ENCODE peak calls at places on chromosomes 4 and X, in ten cellular contexts. Q is neuronal stem cell; Y is fibroblast of lung; R is uterus; U is CD8-positive, alpha-beta memory T cell; O is tibial nerve; K is testis; D is body of pancreas; A is heart left ventricle; T is RWPE2. S is an unnamed sample. For H3K4me1, the result is how much of the 10 kb centered on the place peaks cover.

GRCh38 chr4:147830987-147831386 is 99.1 kb downstream of the ARHGAP10 start:
- DNase-seq in A (no peak), T (no peak), Y (peak), D (no peak), U (no peak), O (no peak), R (no peak), Q (no peak), K (no peak), S (no peak)

GRCh38 chr4:89308161-89308500 is 531 bp upstream of the GPRIN3 start:
- DNase-seq in Y (peak), U (no peak), D (no peak), K (no peak), R (no peak), A (no peak), T (no peak), O (no peak), Q (no peak), S (no peak)

GRCh38 chrX:102498732-102499131 is 17.8 kb downstream of the TMSB15A start:
- DNase-seq in Q (no peak), A (no peak), K (no peak), T (no peak), D (no peak), O (no peak), R (no peak), Y (no peak), U (no peak), S (no peak)

GRCh38 chrX:51866156-51866555 is 27.3 kb upstream of the MAGED1 start:
- DNase-seq in Q (no peak), R (no peak), O (no peak), K (no peak), D (no peak), T (no peak), U (no peak), Y (peak), A (no peak), S (no peak)

GRCh38 chr4:123587983-123588494 is 191.4 kb downstream of the SPRY1 start:
- DNase-seq in K (no peak), R (no peak), A (no peak), Q (no peak), U (no peak), T (peak), D (peak), Y (peak), O (no peak), S (no peak)

GRCh38 chr4:153413827-153414226 is 52.3 kb upstream of the TMEM131L start:
- DNase-seq in Q (no peak), D (no peak), K (no peak), A (no peak), U (no peak), T (no peak), Y (no peak), O (no peak), R (no peak), S (no peak)

GRCh38 chrX:70476166-70476933 is 31.7 kb downstream of the DLG3 start:
- DNase-seq in U (no peak), R (no peak), K (no peak), A (no peak), T (no peak), D (no peak), Q (no peak), O (no peak), Y (no peak), S (no peak)

GRCh38 chrX:136667446-136668168 is 19.6 kb downstream of the CD40LG start:
- DNase-seq in U (no peak), A (no peak), Q (no peak), D (no peak), T (no peak), R (no peak), O (no peak), Y (no peak), K (no peak), S (no peak)

GRCh38 chrX:12955882-12956703 is 18.8 kb upstream of the TMSB4X start:
- DNase-seq in U (peak), A (peak), K (no peak), Y (peak), T (no peak), Q (no peak), D (peak), O (peak), R (peak), S (no peak)

GRCh38 chrX:41472231-41472815 is 25.2 kb downstream of the NYX start:
- DNase-seq in Y (peak), D (no peak), Q (no peak), U (no peak), K (no peak), T (no peak), A (no peak), R (no peak), O (no peak), S (no peak)

GRCh38 chr4:3040447-3041191 is 33.7 kb downstream of the HTT-AS start:
- DNase-seq in T (no peak), R (no peak), Y (no peak), U (no peak), K (no peak), A (no peak), O (no peak), D (no peak), Q (no peak), S (no peak)

GRCh38 chrX:42680651-42681050 is 97.3 kb downstream of the PPP1R2C start:
- DNase-seq in K (peak), Y (peak), D (peak), R (no peak), U (no peak), Q (peak), A (no peak), O (peak), T (no peak), S (no peak)

GRCh38 chr4:173218411-173219125 is 50.0 kb downstream of the GALNT7 start:
- DNase-seq in U (no peak), K (no peak), Y (peak), O (no peak), A (no peak), Q (no peak), R (no peak), T (no peak), D (no peak), S (no peak)

GRCh38 chr4:153207561-153207960 is 3.3 kb downstream of the TRIM2 start:
- DNase-seq in R (peak), A (peak), D (peak), Q (no peak), U (no peak), O (no peak), Y (no peak), K (peak), T (no peak), S (no peak)

GRCh38 chrX:101452051-101452450 is 33.2 kb upstream of the ARMCX4 start:
- DNase-seq in T (no peak), Y (peak), O (no peak), U (no peak), D (no peak), K (no peak), A (no peak), Q (no peak), R (no peak), S (no peak)

GRCh38 chr4:3427706-3428446 is 13.9 kb upstream of the HGFAC start:
- DNase-seq in K (no peak), A (no peak), T (no peak), O (no peak), Q (no peak), U (no peak), Y (no peak), R (no peak), D (no peak), S (no peak)

GRCh38 chr4:74453037-74453635 is 8.2 kb downstream of the AREG start:
- DNase-seq in Q (no peak), R (no peak), U (no peak), K (no peak), Y (no peak), D (no peak), O (no peak), T (no peak), A (no peak), S (no peak)

GRCh38 chr4:123832173-123833026 is 435.8 kb downstream of the SPRY1 start:
- DNase-seq in R (peak), U (no peak), K (no peak), Y (peak), O (peak), A (peak), Q (no peak), T (peak), D (peak), S (no peak)

GRCh38 chrX:25015486-25016360 is at the start of gene ARX:
- DNase-seq in A (no peak), R (no peak), D (peak), O (no peak), T (peak), U (no peak), K (peak), Y (peak), Q (peak), S (no peak)

GRCh38 chr4:74884282-74884681 is 48.6 kb upstream of the PARM1 start:
- DNase-seq in D (no peak), Q (no peak), T (no peak), Y (no peak), K (no peak), U (no peak), R (no peak), A (no peak), O (no peak), S (no peak)

GRCh38 chr4:80142396-80143304 is 54.7 kb upstream of the PRDM8 start:
- DNase-seq in O (no peak), A (no peak), K (no peak), U (no peak), D (no peak), T (no peak), R (no peak), Y (no peak), Q (no peak), S (no peak)

GRCh38 chr4:139740531-139741041 is 75.0 kb downstream of the MGST2 start:
- DNase-seq in U (no peak), K (peak), Y (peak), Q (no peak), T (no peak), R (peak), O (peak), A (peak), D (peak), S (peak)

GRCh38 chrX:16075087-16075486 is 48.3 kb upstream of the GRPR start:
- DNase-seq in A (no peak), U (no peak), D (no peak), R (no peak), K (no peak), O (no peak), Y (no peak), Q (no peak), T (no peak), S (no peak)

GRCh38 chrX:109782994-109783711 is 50.1 kb upstream of the ACSL4 start:
- DNase-seq in A (no peak), K (no peak), U (no peak), D (no peak), R (no peak), Y (no peak), Q (no peak), O (no peak), T (no peak), S (no peak)

GRCh38 chr4:10096201-10096975 is 20.2 kb downstream of the WDR1 start:
- DNase-seq in T (peak), O (peak), Y (peak), K (peak), U (peak), Q (no peak), D (peak), R (peak), A (peak), S (no peak)

GRCh38 chr4:148780426-148781005 is 338.3 kb upstream of the NR3C2 start:
- DNase-seq in K (no peak), Y (no peak), U (no peak), Q (no peak), O (no peak), D (no peak), T (no peak), R (no peak), A (no peak), S (no peak)

GRCh38 chr4:124278477-124278876 is 434.1 kb downstream of the ANKRD50 start:
- DNase-seq in A (no peak), R (no peak), D (no peak), U (no peak), K (no peak), Q (no peak), O (no peak), Y (peak), T (no peak), S (no peak)

GRCh38 chr4:151644625-151645024 is 116.2 kb downstream of the GATB start:
- DNase-seq in T (no peak), Q (peak), A (no peak), U (no peak), R (no peak), K (peak), O (no peak), Y (no peak), D (peak), S (no peak)

GRCh38 chr4:41722171-41722570 is 26.4 kb downstream of the PHOX2B start:
- DNase-seq in D (no peak), A (no peak), Y (no peak), Q (no peak), O (no peak), U (no peak), T (no peak), R (no peak), K (no peak), S (no peak)

GRCh38 chrX:9682456-9682855 is 83.2 kb downstream of the GPR143 start:
- DNase-seq in D (peak), Y (peak), R (no peak), K (peak), T (no peak), A (no peak), O (peak), Q (no peak), U (no peak), S (no peak)

GRCh38 chrX:56281789-56282188 is 49.6 kb downstream of the KLF8 start:
- DNase-seq in T (no peak), D (no peak), U (peak), K (no peak), O (no peak), R (no peak), A (no peak), Q (no peak), Y (no peak), S (no peak)

GRCh38 chr4:65358914-65359313 is 311.4 kb downstream of the EPHA5 start:
- DNase-seq in A (no peak), U (no peak), D (no peak), T (no peak), R (no peak), O (no peak), K (no peak), Q (no peak), Y (no peak), S (no peak)

GRCh38 chrX:136211766-136212556 is 39.2 kb downstream of the MAP7D3 start:
- DNase-seq in O (no peak), R (no peak), Q (no peak), T (no peak), A (no peak), D (no peak), U (no peak), Y (no peak), K (no peak), S (no peak)

GRCh38 chr4:76028242-76028859 is 5.1 kb upstream of the CXCL10 start:
- DNase-seq in Y (no peak), O (no peak), D (no peak), Q (no peak), T (no peak), K (no peak), R (no peak), A (no peak), U (no peak), S (no peak)

GRCh38 chrX:112857478-112857878 is 16.8 kb upstream of the AMOT start:
- DNase-seq in A (no peak), Q (no peak), T (no peak), O (no peak), K (no peak), U (no peak), R (no peak), D (no peak), Y (no peak), S (no peak)

GRCh38 chr4:6779667-6780565 is 2.6 kb upstream of the KIAA0232 start:
- DNase-seq in U (no peak), T (no peak), R (no peak), A (no peak), Y (peak), D (no peak), Q (peak), O (no peak), K (peak), S (no peak)

GRCh38 chrX:152915541-152916241 is 17.8 kb downstream of the ZNF185 start:
- DNase-seq in A (no peak), T (no peak), Y (peak), U (no peak), D (no peak), K (peak), R (peak), Q (no peak), O (no peak), S (no peak)

GRCh38 chrX:118976599-118977340 is 2.4 kb downstream of the LONRF3 start:
- DNase-seq in D (peak), K (peak), U (peak), Q (no peak), Y (no peak), T (no peak), A (peak), O (no peak), R (peak), S (peak)

DNA sequence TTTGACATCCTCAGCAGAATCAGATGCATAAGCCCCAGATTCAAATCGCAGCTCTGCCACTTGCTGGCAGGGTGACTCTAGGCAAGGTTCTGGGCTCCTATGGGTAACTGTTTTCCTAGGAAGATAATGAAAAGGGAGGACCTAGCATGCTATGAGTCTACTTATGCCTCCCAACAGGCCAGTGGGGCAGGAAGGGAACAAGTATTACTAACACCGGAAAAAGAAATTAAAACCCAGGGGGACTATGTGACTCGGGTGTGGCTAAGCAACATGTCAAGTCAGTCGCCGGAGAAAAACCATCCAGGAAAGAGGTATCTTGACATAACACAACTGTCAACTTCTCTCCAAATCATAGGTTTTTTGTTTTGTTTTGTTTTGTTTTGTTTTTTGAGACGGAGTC is 45.6 kb upstream of the RBPJ start:
- DNase-seq in Q (no peak), T (no peak), D (no peak), O (no peak), A (no peak), K (no peak), Y (no peak), R (no peak), U (no peak), S (no peak)
- H3K4me1 ChIP-seq in Q (under half), T (under half), D (under half), O (under half), A (under half), K (under half), Y (under half), R (under half), U (under half), S (under half)

GRCh38 chrX:40061005-40061404 is 36.8 kb downstream of the BCOR start:
- DNase-seq in R (no peak), Q (no peak), Y (no peak), K (no peak), T (no peak), U (no peak), D (no peak), O (no peak), A (no peak), S (no peak)

GRCh38 chrX:40064055-40064597 is 33.6 kb downstream of the BCOR start:
- DNase-seq in A (no peak), O (no peak), Q (no peak), Y (no peak), U (no peak), T (no peak), K (no peak), R (no peak), D (no peak), S (no peak)

GRCh38 chrX:40061871-40062524 is 35.8 kb downstream of the BCOR start:
- DNase-seq in A (no peak), O (no peak), T (no peak), D (no peak), K (no peak), R (no peak), Y (no peak), Q (no peak), U (no peak), S (no peak)

GRCh38 chrX:40063555-40063954 is 34.2 kb downstream of the BCOR start:
- DNase-seq in Y (no peak), Q (no peak), U (no peak), O (no peak), T (no peak), K (no peak), R (no peak), A (no peak), D (peak), S (no peak)

GRCh38 chrX:40062525-40063193 is 35.1 kb downstream of the BCOR start:
- DNase-seq in Y (no peak), U (no peak), D (no peak), T (no peak), O (no peak), Q (no peak), A (no peak), K (peak), R (peak), S (no peak)
- H3K4me1 ChIP-seq in Y (under half), U (under half), D (under half), T (under half), O (under half), Q (under half), A (under half), K (under half), R (under half), S (under half)

GRCh38 chrX:77014655-77015377 is 432.4 kb upstream of the FGF16 start:
- DNase-seq in R (no peak), Q (peak), K (no peak), D (peak), O (no peak), T (no peak), A (no peak), Y (peak), U (no peak), S (no peak)

DNA sequence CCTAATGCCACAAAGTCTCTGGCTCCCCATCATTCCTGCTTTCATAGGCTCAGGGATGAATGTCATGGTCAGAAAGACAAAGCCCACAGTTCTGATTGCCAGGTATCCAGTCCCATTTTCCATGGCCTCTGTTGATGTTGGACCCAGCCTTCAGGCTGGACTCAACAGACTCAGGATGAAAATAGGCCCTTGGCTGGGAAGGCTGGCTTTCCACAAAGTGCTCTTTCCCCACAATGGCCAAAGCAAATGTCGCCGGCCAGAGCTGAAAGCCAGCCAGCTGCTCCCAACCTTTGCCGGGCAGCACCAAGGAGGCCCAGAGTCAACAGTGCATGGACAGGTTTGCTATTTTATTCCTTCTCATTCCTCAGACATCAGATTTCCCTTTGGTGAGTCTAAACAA is 430.1 kb upstream of the FGF16 start:
- DNase-seq in D (no peak), Q (no peak), U (no peak), O (no peak), Y (no peak), T (no peak), K (no peak), A (no peak), R (no peak), S (no peak)
- H3K4me1 ChIP-seq in D (under half), Q (under half), U (under half), O (under half), Y (under half), T (under half), K (under half), A (under half), R (under half), S (under half)

GRCh38 chrX:49276207-49276606 is 6.6 kb downstream of the PPP1R3F start:
- DNase-seq in U (no peak), A (no peak), Y (no peak), O (no peak), K (no peak), T (no peak), Q (no peak), D (no peak), R (no peak), S (no peak)

GRCh38 chrX:49276671-49277519 is 7.3 kb downstream of the PPP1R3F start:
- DNase-seq in K (no peak), T (no peak), Y (peak), A (no peak), U (no peak), Q (no peak), D (peak), R (no peak), O (no peak), S (no peak)

GRCh38 chrX:49282647-49283011 is 13.0 kb downstream of the PPP1R3F start:
- DNase-seq in Y (peak), R (peak), Q (no peak), D (no peak), A (no peak), U (no peak), O (no peak), T (no peak), K (peak), S (no peak)

GRCh38 chrX:49277520-49277799 is 7.9 kb downstream of the PPP1R3F start:
- DNase-seq in A (no peak), Q (no peak), R (no peak), Y (no peak), T (no peak), U (no peak), O (no peak), D (no peak), K (no peak), S (no peak)

GRCh38 chrX:49278081-49278480 is 8.5 kb downstream of the PPP1R3F start:
- DNase-seq in D (no peak), Q (no peak), A (no peak), Y (no peak), K (no peak), R (no peak), U (no peak), O (no peak), T (no peak), S (no peak)
- H3K4me1 ChIP-seq in D (under half), Q (under half), A (under half), Y (under half), K (under half), R (under half), U (half or more), O (under half), T (under half), S (under half)